ENCODE peak calls at places on chromosomes 16 and 17, in four cellular contexts. T, P, Z and E are unnamed samples.

GRCh38 chr16:69724414-69724873 is 1.9 kb downstream of the NQO1 start:
- DNase-seq in P (peak), Z (no peak), T (no peak), E (no peak)

GRCh38 chr16:63702981-63703590 is 1418.8 kb downstream of the CDH11 start:
- DNase-seq in Z (no peak), T (no peak), P (no peak), E (no peak)

GRCh38 chr17:38942641-38943040 is 17.2 kb downstream of the LASP1NB start:
- DNase-seq in Z (no peak), T (no peak), P (no peak), E (no peak)

GRCh38 chr17:79072544-79072943 is 2.1 kb upstream of the ENGASE start:
- DNase-seq in P (peak), Z (no peak), T (no peak), E (no peak)

GRCh38 chr16:69141014-69141413 is 8.6 kb downstream of the UTP4 start:
- DNase-seq in Z (no peak), T (no peak), P (no peak), E (no peak)

GRCh38 chr16:16147316-16147999 is 75.8 kb downstream of the ABCC6 start:
- DNase-seq in Z (no peak), P (no peak), T (no peak), E (no peak)

GRCh38 chr16:85136705-85137322 is 24.5 kb upstream of the CIBAR2 start:
- DNase-seq in P (no peak), T (peak), Z (no peak), E (no peak)

GRCh38 chr17:7613769-7614421 is 802 bp downstream of the FXR2 start:
- DNase-seq in T (no peak), P (no peak), Z (no peak), E (no peak)

GRCh38 chr16:84093879-84094270 is 22.9 kb downstream of the MBTPS1 start:
- DNase-seq in Z (no peak), P (no peak), T (no peak), E (no peak)

DNA sequence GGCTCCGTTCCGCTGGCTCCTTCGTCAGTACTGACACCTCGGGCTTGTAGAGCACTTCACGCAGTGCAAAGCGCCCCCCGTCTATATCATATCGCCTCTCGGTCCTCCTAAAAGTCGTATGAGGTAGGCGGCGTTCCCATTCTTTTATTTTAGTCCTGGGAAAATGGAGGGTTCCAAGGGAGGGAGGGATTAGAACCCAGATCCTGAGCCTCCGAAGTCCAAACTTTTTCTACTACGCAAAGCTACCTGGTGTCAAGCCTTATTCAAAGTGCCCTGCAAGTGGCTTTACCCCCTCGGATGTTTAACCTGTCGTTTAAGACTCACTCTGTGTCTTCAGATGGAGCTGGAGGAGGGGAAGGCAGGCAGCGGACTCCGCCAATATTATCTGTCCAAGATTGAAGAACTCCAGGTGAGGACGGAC is 348 bp upstream of the FTSJ3 start:
- DNase-seq in P (no peak), T (no peak), Z (no peak), E (no peak)
- TF ChIP-seq CTCF in P (no peak), T (no peak), Z (no peak), E (no peak)

GRCh38 chr16:20944861-20945390 is 44.4 kb downstream of the LYRM1 start:
- DNase-seq in T (no peak), P (no peak), Z (no peak), E (no peak)
- TF ChIP-seq CTCF in T (peak), P (no peak), Z (no peak), E (no peak)

GRCh38 chr16:88478889-88479794 is 26.1 kb downstream of the ZFPM1 start:
- DNase-seq in P (no peak), T (no peak), Z (no peak), E (no peak)
- TF ChIP-seq CTCF in P (no peak), T (no peak), Z (no peak), E (no peak)

GRCh38 chr17:74118504-74118903 is 85.0 kb upstream of the RPL38 start:
- DNase-seq in Z (no peak), T (no peak), P (no peak), E (no peak)
- TF ChIP-seq CTCF in Z (no peak), T (no peak), P (no peak), E (peak)

DNA sequence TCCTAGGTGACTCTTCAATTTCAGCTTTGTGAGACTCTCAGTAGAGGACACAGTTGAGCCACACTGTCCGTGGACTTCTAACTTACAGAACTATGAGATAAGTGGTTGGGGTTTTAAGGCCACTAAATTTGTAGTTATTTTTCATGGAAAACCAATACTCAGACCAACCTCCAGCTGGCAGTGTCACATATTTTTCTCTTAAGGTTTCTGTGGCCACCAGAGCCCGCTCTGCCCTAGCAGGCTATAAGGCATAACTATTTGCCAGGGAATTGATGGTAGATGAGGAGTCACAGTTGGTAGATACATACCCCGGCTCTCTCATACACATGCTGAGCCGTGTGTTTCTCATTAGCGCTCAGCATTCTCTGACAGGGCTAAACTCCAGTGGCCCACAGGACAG is 336.8 kb upstream of the MON1B start:
- DNase-seq in P (no peak), T (no peak), Z (no peak), E (no peak)
- TF ChIP-seq CTCF in P (no peak), T (no peak), Z (peak), E (no peak)

GRCh38 chr16:24046442-24046841 is 209.7 kb upstream of the CACNG3 start:
- DNase-seq in Z (no peak), T (no peak), P (no peak), E (no peak)

GRCh38 chr16:24044467-24044866 is 208.7 kb downstream of the PRKCB start:
- DNase-seq in P (no peak), T (no peak), Z (no peak), E (no peak)

GRCh38 chr16:24049113-24049512 is 207.0 kb upstream of the CACNG3 start:
- DNase-seq in T (no peak), Z (no peak), P (no peak), E (no peak)

GRCh38 chr16:24041834-24042631 is 206.2 kb downstream of the PRKCB start:
- DNase-seq in Z (peak), P (peak), T (peak), E (peak)

GRCh38 chr16:24045641-24046040 is 209.9 kb downstream of the PRKCB start:
- DNase-seq in Z (no peak), P (no peak), T (no peak), E (no peak)
- TF ChIP-seq CTCF in Z (no peak), P (no peak), T (peak), E (peak)

GRCh38 chr16:5678371-5678770 is 580.8 kb upstream of the EEF2KMT start:
- DNase-seq in P (no peak), T (no peak), Z (no peak), E (no peak)
- TF ChIP-seq CTCF in P (no peak), T (no peak), Z (no peak), E (no peak)

DNA sequence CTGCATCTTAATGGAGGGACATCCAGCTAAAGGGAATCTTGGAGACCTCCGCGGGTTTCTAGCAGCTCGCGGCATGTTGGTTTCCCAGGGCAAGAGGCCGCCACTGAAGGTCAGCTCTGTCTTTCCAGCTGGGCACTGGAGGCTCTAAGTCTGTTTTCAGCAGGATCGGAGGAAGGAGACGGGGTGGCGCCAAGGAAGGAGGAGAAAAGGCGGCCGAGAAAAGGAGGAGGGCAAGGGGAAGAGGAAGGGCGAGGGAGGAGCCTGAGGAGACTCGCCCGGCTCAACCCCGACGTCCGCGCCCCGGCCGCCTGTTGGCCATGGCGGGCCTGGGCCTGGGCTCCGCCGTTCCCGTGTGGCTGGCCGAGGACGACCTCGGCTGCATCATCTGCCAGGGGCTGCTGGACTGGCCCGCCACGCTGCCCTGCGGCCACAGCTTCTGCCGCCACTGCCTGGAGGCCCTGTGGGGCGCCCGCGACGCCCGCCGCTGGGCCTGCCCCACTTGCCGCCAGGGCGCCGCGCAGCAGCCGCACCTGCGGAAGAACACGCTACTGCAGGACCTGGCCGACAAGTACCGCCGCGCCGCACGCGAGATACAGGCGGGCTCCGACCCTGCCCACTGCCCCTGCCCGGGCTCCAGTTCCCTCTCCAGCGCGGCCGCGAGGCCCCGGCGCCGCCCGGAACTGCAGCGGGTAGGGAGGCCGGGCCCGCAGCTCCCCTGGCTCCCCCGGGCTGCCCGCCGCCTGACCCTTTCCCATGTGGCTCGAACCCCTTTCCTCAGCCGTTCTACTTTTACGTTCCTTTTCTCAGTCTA is at the start of gene RNF135:
- DNase-seq in Z (peak), P (peak), T (peak), E (peak)
- TF ChIP-seq CTCF in Z (no peak), P (peak), T (peak), E (peak)